ENCODE peak calls at places on chromosomes 5 and 9, in four cellular contexts. S is heart left ventricle, N is aorta, V is transverse colon. H is an unnamed sample. For H3K27me3, the result is how much of the 10 kb centered on the place peaks cover.

GRCh38 chr5:150303660-150304411 is 1.1 kb upstream of the ARSI start:
- DNase-seq in S (no peak), N (no peak), V (no peak), H (no peak)

GRCh38 chr9:131020862-131021261 is 11.9 kb downstream of the LAMC3 start:
- DNase-seq in S (no peak), N (no peak), V (no peak), H (no peak)

GRCh38 chr5:23840083-23840482 is 332.7 kb downstream of the PRDM9 start:
- DNase-seq in S (no peak), N (no peak), V (no peak), H (no peak)

GRCh38 chr5:72693546-72693945 is 122.9 kb upstream of the TNPO1 start:
- DNase-seq in S (no peak), N (no peak), V (no peak), H (no peak)

GRCh38 chr5:95818181-95819147 is 4.1 kb downstream of the GLRX start:
- DNase-seq in S (no peak), N (peak), V (no peak), H (no peak)

GRCh38 chr5:127988149-127988755 is 95.3 kb upstream of the SLC12A2 start:
- DNase-seq in S (no peak), N (no peak), V (no peak), H (no peak)

GRCh38 chr5:91293131-91293530 is 90.0 kb downstream of the ARRDC3 start:
- DNase-seq in S (no peak), N (no peak), V (no peak), H (no peak)

GRCh38 chr5:16593013-16593412 is 23.8 kb downstream of the RETREG1 start:
- DNase-seq in S (no peak), N (no peak), V (no peak), H (no peak)

GRCh38 chr9:89038354-89039091 is 47.3 kb downstream of the S1PR3 start:
- DNase-seq in S (no peak), N (no peak), V (no peak), H (no peak)

GRCh38 chr5:97224112-97224750 is 41.2 kb upstream of the RIOK2 start:
- DNase-seq in S (no peak), N (no peak), V (no peak), H (no peak)

GRCh38 chr5:135880278-135880677 is 15.4 kb downstream of the IL9 start:
- DNase-seq in S (no peak), N (no peak), V (peak), H (no peak)

GRCh38 chr5:176995896-176996767 is 10.4 kb downstream of the UIMC1 start:
- DNase-seq in S (no peak), N (no peak), V (no peak), H (peak)

GRCh38 chr5:140481758-140482157 is 65.7 kb upstream of the EIF4EBP3 start:
- DNase-seq in S (no peak), N (no peak), V (no peak), H (no peak)

GRCh38 chr5:111747336-111747735 is 9.7 kb downstream of the NREP start:
- DNase-seq in S (no peak), N (no peak), V (no peak), H (no peak)

GRCh38 chr5:174727794-174728662 is 3.6 kb downstream of the MSX2 start:
- DNase-seq in S (no peak), N (no peak), V (no peak), H (no peak)

GRCh38 chr5:174725261-174725990 is 1.0 kb downstream of the MSX2 start:
- DNase-seq in S (no peak), N (no peak), V (no peak), H (no peak)

GRCh38 chr5:174724484-174725260 is at the start of gene MSX2:
- DNase-seq in S (peak), N (peak), V (peak), H (no peak)

GRCh38 chr5:174726916-174727793 is 2.8 kb downstream of the MSX2 start:
- DNase-seq in S (no peak), N (no peak), V (no peak), H (no peak)

DNA sequence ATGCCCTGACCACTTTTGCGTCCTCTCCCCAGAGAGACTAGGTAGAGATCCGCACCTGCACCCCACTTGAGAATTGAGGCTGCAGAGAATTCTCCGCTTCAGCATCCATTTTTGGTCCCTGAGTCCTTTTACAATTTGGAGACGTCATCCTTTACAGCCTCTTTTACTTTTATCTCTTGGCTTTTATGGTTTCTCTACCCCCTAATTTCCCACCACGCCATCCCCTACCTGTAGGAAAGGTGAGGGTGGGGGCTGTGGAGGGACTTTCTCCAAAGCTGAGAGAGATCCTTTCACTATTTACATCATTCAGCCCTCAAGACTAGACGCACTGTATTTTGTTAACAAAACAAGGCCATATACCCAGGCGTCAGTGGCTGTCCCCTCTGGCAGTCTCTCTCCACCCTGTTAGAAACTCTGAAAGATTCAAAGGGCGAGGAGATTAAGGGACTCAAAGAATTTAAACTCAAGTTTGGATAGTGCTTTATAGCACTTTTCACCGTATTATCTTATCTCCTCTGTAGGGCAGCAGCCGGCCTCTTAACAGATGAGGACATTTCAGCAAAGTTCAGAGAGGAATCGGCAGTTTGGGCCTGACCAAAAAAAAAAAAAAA is 1.7 kb downstream of the MSX2 start:
- DNase-seq in S (no peak), N (no peak), V (no peak), H (no peak)
- H3K27me3 ChIP-seq in S (under half), N (under half), V (half or more), H (under half)

GRCh38 chr5:32651638-32652037 is 59.5 kb upstream of the NPR3 start:
- DNase-seq in S (no peak), N (no peak), V (no peak), H (no peak)
- H3K27me3 ChIP-seq in S (under half), N (under half), V (under half), H (under half)

DNA sequence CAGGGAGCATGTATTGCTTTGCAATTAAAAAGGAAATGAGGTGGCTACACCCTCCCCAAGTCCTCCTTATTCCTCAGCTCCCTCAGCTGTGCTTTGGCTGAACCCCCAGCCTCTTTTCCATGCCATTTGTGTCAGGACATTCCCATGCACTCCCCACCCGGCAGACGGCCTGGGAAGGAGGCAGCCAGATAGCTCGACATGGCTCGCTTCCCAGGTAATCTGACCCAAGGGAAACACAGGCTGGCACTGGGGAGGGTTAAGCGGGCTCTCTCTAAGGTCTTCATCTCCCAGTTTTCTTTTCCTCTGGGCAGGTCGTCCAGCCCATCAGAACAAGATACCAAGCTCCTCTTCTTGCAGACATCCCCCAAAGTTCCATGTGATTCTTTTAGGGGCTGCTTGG is 31.2 kb downstream of the BTNL9 start:
- DNase-seq in S (no peak), N (no peak), V (no peak), H (no peak)
- H3K27me3 ChIP-seq in S (under half), N (under half), V (half or more), H (under half)

GRCh38 chr5:137015540-137016116 is 483.5 kb downstream of the SPOCK1 start:
- DNase-seq in S (no peak), N (no peak), V (no peak), H (no peak)
- H3K27me3 ChIP-seq in S (under half), N (under half), V (under half), H (under half)

GRCh38 chr5:2897276-2897990 is 146.0 kb upstream of the IRX2 start:
- DNase-seq in S (no peak), N (no peak), V (no peak), H (no peak)
- H3K27me3 ChIP-seq in S (under half), N (under half), V (under half), H (under half)